ENCODE peak calls at places on chromosomes 5 and 9, in five cellular contexts. V is foreskin fibroblast, E is fibroblast of the aortic adventitia, H is OCI-LY7, S is cardiac fibroblast. M is an unnamed sample.

GRCh38 chr5:151151793-151152192 is 5.8 kb downstream of the ANXA6 start:
- DNase-seq in V (peak; percentile 81), S (peak; percentile 49), H (no peak), E (peak; percentile 50), M (no peak)

GRCh38 chr5:97094579-97095317 is 47.7 kb downstream of the LIX1 start:
- DNase-seq in E (no peak), V (no peak), H (no peak), S (no peak), M (no peak)

GRCh38 chr5:25701936-25702335 is 1057.2 kb upstream of the CDH10 start:
- DNase-seq in H (no peak), E (no peak), V (no peak), S (no peak), M (no peak)

GRCh38 chr5:143146161-143146560 is 257.3 kb downstream of the NR3C1 start:
- DNase-seq in V (no peak), E (no peak), H (no peak), S (no peak), M (no peak)

GRCh38 chr9:137064880-137065164 is 5.5 kb downstream of the SAPCD2 start:
- DNase-seq in H (no peak), S (no peak), V (no peak), E (no peak), M (no peak)

GRCh38 chr5:116572375-116573278 is 2.0 kb downstream of the SEMA6A start:
- DNase-seq in E (no peak), V (peak; percentile 30), H (no peak), S (peak; percentile 20), M (no peak)

GRCh38 chr9:28762167-28762566 is 1188.9 kb upstream of the C9orf72 start:
- DNase-seq in S (no peak), E (no peak), V (no peak), H (no peak), M (no peak)

GRCh38 chr5:158198636-158199035 is 339.7 kb upstream of the CLINT1 start:
- DNase-seq in S (no peak), H (peak; percentile 91), E (no peak), V (no peak), M (no peak)

GRCh38 chr9:96417610-96418073 is 528 bp downstream of the ZNF367 start:
- DNase-seq in S (no peak), V (no peak), E (no peak), H (no peak), M (peak; percentile 21)

GRCh38 chr5:74196233-74196632 is 444.3 kb downstream of the ENC1 start:
- DNase-seq in S (no peak), H (no peak), V (no peak), E (no peak), M (peak; percentile 46)

GRCh38 chr5:42858031-42858643 is 46.4 kb upstream of the SELENOP start:
- DNase-seq in H (no peak), S (no peak), E (peak; percentile 7), V (peak; percentile 69), M (no peak)

GRCh38 chr5:43039115-43039467 is 1.0 kb downstream of the ANXA2R start:
- DNase-seq in H (no peak), S (no peak), V (no peak), E (no peak), M (no peak)

GRCh38 chr5:147949711-147950573 is 43.6 kb upstream of the C5orf46 start:
- DNase-seq in V (peak; percentile 16), E (peak; percentile 63), H (peak; percentile 51), S (peak; percentile 51), M (peak; percentile 41)

GRCh38 chr9:134474656-134475050 is 148.4 kb downstream of the RXRA start:
- DNase-seq in S (no peak), V (no peak), E (no peak), H (no peak), M (no peak)